ENCODE peak calls at places on chromosomes 2 and 18, in nine cellular contexts. One of them, this sample, is unnamed. For H3K4me1, the result is how much of the 10 kb centered on the place peaks cover.

GRCh38 chr2:209208211-209208610 is 215.6 kb upstream of the MAP2 start:
- DNase-seq in iPS DF 6.9: no peak
- DNase-seq in heart left ventricle: no peak
- DNase-seq in breast epithelium: no peak
- DNase-seq in hepatocyte: peak
- DNase-seq in GM23338: peak
- DNase-seq in IMR-90: no peak
- DNase-seq in neuronal stem cell: peak
- DNase-seq in ovary: no peak
- DNase-seq in this sample: peak

GRCh38 chr18:7772496-7772861 is 205.4 kb downstream of the PTPRM start:
- DNase-seq in iPS DF 6.9: no peak
- DNase-seq in heart left ventricle: no peak
- DNase-seq in breast epithelium: no peak
- DNase-seq in hepatocyte: no peak
- DNase-seq in GM23338: no peak
- DNase-seq in IMR-90: no peak
- DNase-seq in neuronal stem cell: no peak
- DNase-seq in ovary: no peak
- DNase-seq in this sample: no peak

GRCh38 chr2:38148501-38148900 is 72.5 kb upstream of the CYP1B1 start:
- DNase-seq in iPS DF 6.9: no peak
- DNase-seq in heart left ventricle: no peak
- DNase-seq in breast epithelium: no peak
- DNase-seq in hepatocyte: peak
- DNase-seq in GM23338: no peak
- DNase-seq in IMR-90: peak
- DNase-seq in neuronal stem cell: no peak
- DNase-seq in ovary: no peak
- DNase-seq in this sample: peak

GRCh38 chr18:41875094-41875780 is 79.8 kb upstream of the PIK3C3 start:
- DNase-seq in iPS DF 6.9: no peak
- DNase-seq in heart left ventricle: no peak
- DNase-seq in breast epithelium: no peak
- DNase-seq in hepatocyte: no peak
- DNase-seq in GM23338: no peak
- DNase-seq in IMR-90: peak
- DNase-seq in neuronal stem cell: no peak
- DNase-seq in ovary: no peak
- DNase-seq in this sample: no peak

GRCh38 chr2:239774933-239775622 is 250.1 kb downstream of the NDUFA10 start:
- DNase-seq in iPS DF 6.9: no peak
- DNase-seq in heart left ventricle: no peak
- DNase-seq in breast epithelium: no peak
- DNase-seq in hepatocyte: no peak
- DNase-seq in GM23338: no peak
- DNase-seq in IMR-90: no peak
- DNase-seq in neuronal stem cell: no peak
- DNase-seq in ovary: no peak
- DNase-seq in this sample: no peak

GRCh38 chr2:58906151-58906645 is 665.1 kb upstream of the FANCL start:
- DNase-seq in iPS DF 6.9: no peak
- DNase-seq in heart left ventricle: no peak
- DNase-seq in breast epithelium: no peak
- DNase-seq in hepatocyte: no peak
- DNase-seq in GM23338: no peak
- DNase-seq in IMR-90: no peak
- DNase-seq in neuronal stem cell: no peak
- DNase-seq in ovary: no peak
- DNase-seq in this sample: no peak

GRCh38 chr2:8197101-8197500 is 484.8 kb upstream of the ID2 start:
- DNase-seq in iPS DF 6.9: no peak
- DNase-seq in heart left ventricle: no peak
- DNase-seq in breast epithelium: no peak
- DNase-seq in hepatocyte: no peak
- DNase-seq in GM23338: no peak
- DNase-seq in IMR-90: peak
- DNase-seq in neuronal stem cell: no peak
- DNase-seq in ovary: no peak
- DNase-seq in this sample: no peak

GRCh38 chr18:48847807-48848486 is 102.8 kb downstream of the SMAD7 start:
- DNase-seq in iPS DF 6.9: no peak
- DNase-seq in heart left ventricle: no peak
- DNase-seq in breast epithelium: no peak
- DNase-seq in hepatocyte: no peak
- DNase-seq in GM23338: no peak
- DNase-seq in IMR-90: no peak
- DNase-seq in neuronal stem cell: no peak
- DNase-seq in ovary: no peak
- DNase-seq in this sample: no peak

GRCh38 chr18:3604626-3605408 is 154.8 kb downstream of the TGIF1 start:
- DNase-seq in iPS DF 6.9: no peak
- DNase-seq in heart left ventricle: no peak
- DNase-seq in breast epithelium: no peak
- DNase-seq in hepatocyte: peak
- DNase-seq in GM23338: peak
- DNase-seq in IMR-90: peak
- DNase-seq in neuronal stem cell: no peak
- DNase-seq in ovary: no peak
- DNase-seq in this sample: no peak

GRCh38 chr2:172293952-172294351 is 133.4 kb upstream of the ITGA6 start:
- DNase-seq in iPS DF 6.9: no peak
- DNase-seq in heart left ventricle: peak
- DNase-seq in breast epithelium: peak
- DNase-seq in hepatocyte: peak
- DNase-seq in GM23338: no peak
- DNase-seq in IMR-90: peak
- DNase-seq in neuronal stem cell: no peak
- DNase-seq in ovary: peak
- DNase-seq in this sample: peak

GRCh38 chr18:32300914-32301313 is 111.1 kb downstream of the MEP1B start:
- DNase-seq in iPS DF 6.9: no peak
- DNase-seq in heart left ventricle: no peak
- DNase-seq in breast epithelium: no peak
- DNase-seq in hepatocyte: no peak
- DNase-seq in GM23338: no peak
- DNase-seq in IMR-90: peak
- DNase-seq in neuronal stem cell: no peak
- DNase-seq in ovary: no peak
- DNase-seq in this sample: no peak

GRCh38 chr2:28713582-28714292 is 37.9 kb upstream of the PPP1CB start:
- DNase-seq in iPS DF 6.9: no peak
- DNase-seq in heart left ventricle: no peak
- DNase-seq in breast epithelium: no peak
- DNase-seq in hepatocyte: no peak
- DNase-seq in GM23338: no peak
- DNase-seq in IMR-90: peak
- DNase-seq in neuronal stem cell: no peak
- DNase-seq in ovary: no peak
- DNase-seq in this sample: no peak

GRCh38 chr2:227238242-227239237 is 74.1 kb downstream of the COL4A3 start:
- DNase-seq in iPS DF 6.9: peak
- DNase-seq in heart left ventricle: peak
- DNase-seq in breast epithelium: peak
- DNase-seq in hepatocyte: peak
- DNase-seq in GM23338: peak
- DNase-seq in IMR-90: peak
- DNase-seq in neuronal stem cell: peak
- DNase-seq in ovary: peak
- DNase-seq in this sample: peak

GRCh38 chr2:95024960-95025405 is 525 bp upstream of the MAL start:
- DNase-seq in iPS DF 6.9: no peak
- DNase-seq in heart left ventricle: no peak
- DNase-seq in breast epithelium: no peak
- DNase-seq in hepatocyte: no peak
- DNase-seq in GM23338: peak
- DNase-seq in IMR-90: no peak
- DNase-seq in neuronal stem cell: no peak
- DNase-seq in ovary: no peak
- DNase-seq in this sample: no peak

GRCh38 chr2:162316590-162316989 is 1.9 kb downstream of the IFIH1 start:
- DNase-seq in iPS DF 6.9: no peak
- DNase-seq in heart left ventricle: no peak
- DNase-seq in breast epithelium: no peak
- DNase-seq in hepatocyte: no peak
- DNase-seq in GM23338: no peak
- DNase-seq in IMR-90: no peak
- DNase-seq in neuronal stem cell: no peak
- DNase-seq in ovary: no peak
- DNase-seq in this sample: no peak

GRCh38 chr2:226423498-226423960 is 376.1 kb downstream of the IRS1 start:
- DNase-seq in iPS DF 6.9: no peak
- DNase-seq in heart left ventricle: no peak
- DNase-seq in breast epithelium: no peak
- DNase-seq in hepatocyte: no peak
- DNase-seq in GM23338: no peak
- DNase-seq in IMR-90: peak
- DNase-seq in neuronal stem cell: no peak
- DNase-seq in ovary: peak
- DNase-seq in this sample: peak

GRCh38 chr2:138086556-138086955 is 122.3 kb downstream of the HNMT start:
- DNase-seq in iPS DF 6.9: no peak
- DNase-seq in heart left ventricle: no peak
- DNase-seq in breast epithelium: no peak
- DNase-seq in hepatocyte: no peak
- DNase-seq in GM23338: no peak
- DNase-seq in IMR-90: peak
- DNase-seq in neuronal stem cell: no peak
- DNase-seq in ovary: no peak
- DNase-seq in this sample: no peak

GRCh38 chr2:84022810-84023431 is 436.2 kb downstream of the SUCLG1 start:
- DNase-seq in iPS DF 6.9: peak
- DNase-seq in heart left ventricle: no peak
- DNase-seq in breast epithelium: no peak
- DNase-seq in hepatocyte: peak
- DNase-seq in GM23338: peak
- DNase-seq in IMR-90: peak
- DNase-seq in neuronal stem cell: peak
- DNase-seq in ovary: no peak
- DNase-seq in this sample: no peak

GRCh38 chr2:238596571-238597551 is 170.1 kb downstream of the ASB1 start:
- DNase-seq in iPS DF 6.9: no peak
- DNase-seq in heart left ventricle: peak
- DNase-seq in breast epithelium: no peak
- DNase-seq in hepatocyte: peak
- DNase-seq in GM23338: no peak
- DNase-seq in IMR-90: peak
- DNase-seq in neuronal stem cell: no peak
- DNase-seq in ovary: peak
- DNase-seq in this sample: peak

GRCh38 chr2:227420063-227421052 is 32.6 kb upstream of the SCYGR1 start:
- DNase-seq in iPS DF 6.9: no peak
- DNase-seq in heart left ventricle: no peak
- DNase-seq in breast epithelium: no peak
- DNase-seq in hepatocyte: no peak
- DNase-seq in GM23338: no peak
- DNase-seq in IMR-90: no peak
- DNase-seq in neuronal stem cell: no peak
- DNase-seq in ovary: no peak
- DNase-seq in this sample: no peak

GRCh38 chr18:48161911-48162698 is 231.6 kb upstream of the SMAD2 start:
- DNase-seq in iPS DF 6.9: no peak
- DNase-seq in heart left ventricle: peak
- DNase-seq in breast epithelium: no peak
- DNase-seq in hepatocyte: no peak
- DNase-seq in GM23338: peak
- DNase-seq in IMR-90: no peak
- DNase-seq in neuronal stem cell: no peak
- DNase-seq in ovary: no peak
- DNase-seq in this sample: no peak

GRCh38 chr2:119206201-119206600 is 17.4 kb upstream of the STEAP3 start:
- DNase-seq in iPS DF 6.9: no peak
- DNase-seq in heart left ventricle: no peak
- DNase-seq in breast epithelium: no peak
- DNase-seq in hepatocyte: no peak
- DNase-seq in GM23338: no peak
- DNase-seq in IMR-90: no peak
- DNase-seq in neuronal stem cell: no peak
- DNase-seq in ovary: no peak
- DNase-seq in this sample: no peak

GRCh38 chr18:9736942-9737813 is 29.1 kb downstream of the RAB31 start:
- DNase-seq in iPS DF 6.9: no peak
- DNase-seq in heart left ventricle: no peak
- DNase-seq in breast epithelium: no peak
- DNase-seq in hepatocyte: peak
- DNase-seq in GM23338: no peak
- DNase-seq in IMR-90: peak
- DNase-seq in neuronal stem cell: no peak
- DNase-seq in ovary: no peak
- DNase-seq in this sample: no peak

GRCh38 chr2:231701456-231702373 is 6.6 kb upstream of the PTMA start:
- DNase-seq in iPS DF 6.9: no peak
- DNase-seq in heart left ventricle: no peak
- DNase-seq in breast epithelium: no peak
- DNase-seq in hepatocyte: peak
- DNase-seq in GM23338: no peak
- DNase-seq in IMR-90: peak
- DNase-seq in neuronal stem cell: no peak
- DNase-seq in ovary: peak
- DNase-seq in this sample: peak
- H3K4me1 ChIP-seq in iPS DF 6.9: under half
- H3K4me1 ChIP-seq in heart left ventricle: under half
- H3K4me1 ChIP-seq in breast epithelium: under half
- H3K4me1 ChIP-seq in hepatocyte: under half
- H3K4me1 ChIP-seq in GM23338: under half
- H3K4me1 ChIP-seq in IMR-90: under half
- H3K4me1 ChIP-seq in neuronal stem cell: under half
- H3K4me1 ChIP-seq in ovary: under half
- H3K4me1 ChIP-seq in this sample: under half

GRCh38 chr2:142834003-142834402 is 43.5 kb upstream of the KYNU start:
- DNase-seq in iPS DF 6.9: no peak
- DNase-seq in heart left ventricle: no peak
- DNase-seq in breast epithelium: no peak
- DNase-seq in hepatocyte: no peak
- DNase-seq in GM23338: no peak
- DNase-seq in IMR-90: peak
- DNase-seq in neuronal stem cell: no peak
- DNase-seq in ovary: no peak
- DNase-seq in this sample: no peak
- H3K27ac ChIP-seq in iPS DF 6.9: no peak
- H3K27ac ChIP-seq in heart left ventricle: no peak
- H3K27ac ChIP-seq in breast epithelium: no peak
- H3K27ac ChIP-seq in hepatocyte: no peak
- H3K27ac ChIP-seq in GM23338: no peak
- H3K27ac ChIP-seq in IMR-90: no peak
- H3K27ac ChIP-seq in neuronal stem cell: no peak
- H3K27ac ChIP-seq in ovary: no peak
- H3K27ac ChIP-seq in this sample: no peak

GRCh38 chr2:218884519-218884918 is 3.9 kb downstream of the WNT10A start:
- DNase-seq in iPS DF 6.9: no peak
- DNase-seq in heart left ventricle: no peak
- DNase-seq in breast epithelium: no peak
- DNase-seq in hepatocyte: no peak
- DNase-seq in GM23338: no peak
- DNase-seq in IMR-90: no peak
- DNase-seq in neuronal stem cell: no peak
- DNase-seq in ovary: no peak
- DNase-seq in this sample: no peak
- H3K4me3 ChIP-seq in iPS DF 6.9: no peak
- H3K4me3 ChIP-seq in heart left ventricle: no peak
- H3K4me3 ChIP-seq in breast epithelium: no peak
- H3K4me3 ChIP-seq in hepatocyte: no peak
- H3K4me3 ChIP-seq in GM23338: no peak
- H3K4me3 ChIP-seq in IMR-90: no peak
- H3K4me3 ChIP-seq in neuronal stem cell: no peak
- H3K4me3 ChIP-seq in ovary: no peak
- H3K4me3 ChIP-seq in this sample: no peak

GRCh38 chr18:77105021-77105420 is 27.6 kb downstream of the MBP start:
- DNase-seq in iPS DF 6.9: no peak
- DNase-seq in heart left ventricle: no peak
- DNase-seq in breast epithelium: no peak
- DNase-seq in hepatocyte: no peak
- DNase-seq in GM23338: no peak
- DNase-seq in IMR-90: no peak
- DNase-seq in neuronal stem cell: no peak
- DNase-seq in ovary: no peak
- DNase-seq in this sample: no peak
- H3K4me1 ChIP-seq in iPS DF 6.9: under half
- H3K4me1 ChIP-seq in heart left ventricle: under half
- H3K4me1 ChIP-seq in breast epithelium: under half
- H3K4me1 ChIP-seq in hepatocyte: half or more
- H3K4me1 ChIP-seq in GM23338: under half
- H3K4me1 ChIP-seq in IMR-90: under half
- H3K4me1 ChIP-seq in neuronal stem cell: under half
- H3K4me1 ChIP-seq in ovary: under half
- H3K4me1 ChIP-seq in this sample: under half